ENCODE peak calls at places on chromosomes 5 and 9, in four cellular contexts. G is choroid plexus epithelial cell, V is WERI-Rb-1, S is WTC11. U is an unnamed sample.
A peak's percentile ranks its signal among the peaks of the same experiment; 100 is the strongest.

GRCh38 chr5:175573493-175574269 is 84.2 kb upstream of the HRH2 start:
- DNase-seq in G (no peak), V (no peak), S (peak; percentile 61), U (no peak)

GRCh38 chr5:96655506-96655905 is 6.7 kb upstream of the CAST start:
- DNase-seq in G (peak; percentile 27), V (no peak), S (no peak), U (no peak)

GRCh38 chr5:149656576-149657182 is 73.4 kb upstream of the PPARGC1B start:
- DNase-seq in G (peak; percentile 30), V (peak; percentile 70), S (peak; percentile 93), U (peak; percentile 22)

GRCh38 chr9:92734931-92735906 is 29.4 kb downstream of the BICD2 start:
- DNase-seq in G (no peak), V (no peak), S (no peak), U (no peak)

GRCh38 chr9:111599092-111599947 is at the start of gene PTGR1:
- DNase-seq in G (peak; percentile 88), V (peak; percentile 90), S (peak; percentile 79), U (peak; percentile 40)

GRCh38 chr9:101508203-101508602 is 25.4 kb upstream of the RNF20 start:
- DNase-seq in G (peak; percentile 29), V (no peak), S (no peak), U (no peak)

GRCh38 chr5:149273950-149274349 is 2.3 kb downstream of the AFAP1L1 start:
- DNase-seq in G (no peak), V (no peak), S (no peak), U (no peak)

GRCh38 chr9:116959775-116960174 is 272.7 kb downstream of the TRIM32 start:
- DNase-seq in G (no peak), V (peak; percentile 41), S (peak; percentile 38), U (peak; percentile 13)

GRCh38 chr5:170755679-170756456 is 27.7 kb upstream of the GABRP start:
- DNase-seq in G (peak; percentile 13), V (no peak), S (no peak), U (no peak)

GRCh38 chr5:135635471-135635870 is 56.7 kb upstream of the CXCL14 start:
- DNase-seq in G (no peak), V (no peak), S (no peak), U (no peak)

GRCh38 chr9:12817702-12818101 is 42.9 kb downstream of the LURAP1L start:
- DNase-seq in G (peak; percentile 72), V (no peak), S (no peak), U (no peak)

GRCh38 chr9:136587145-136587943 is 41.5 kb upstream of the NOTCH1 start:
- DNase-seq in G (peak; percentile 66), V (no peak), S (peak; percentile 86), U (no peak)

GRCh38 chr9:131346559-131346958 is 47.3 kb upstream of the PRRC2B start:
- DNase-seq in G (no peak), V (no peak), S (no peak), U (no peak)

GRCh38 chr9:133994359-133995011 is 2.4 kb upstream of the VAV2 start:
- DNase-seq in G (peak; percentile 72), V (peak; percentile 86), S (peak; percentile 90), U (peak; percentile 86)

GRCh38 chr5:98794001-98794400 is 20.5 kb downstream of the RGMB start:
- DNase-seq in G (no peak), V (no peak), S (no peak), U (no peak)

GRCh38 chr5:34923694-34924461 is 5.5 kb upstream of the DNAJC21 start:
- DNase-seq in G (peak; percentile 91), V (no peak), S (no peak), U (no peak)

GRCh38 chr5:159184858-159185381 is 24.4 kb downstream of the RNF145 start:
- DNase-seq in G (peak; percentile 85), V (no peak), S (no peak), U (no peak)

GRCh38 chr5:67453526-67453925 is 256.9 kb upstream of the CD180 start:
- DNase-seq in G (peak; percentile 63), V (no peak), S (no peak), U (no peak)

GRCh38 chr9:32395483-32396216 is 11.2 kb downstream of the ACO1 start:
- DNase-seq in G (peak; percentile 98), V (no peak), S (no peak), U (no peak)

GRCh38 chr5:44952376-44952775 is 143.6 kb downstream of the MRPS30 start:
- DNase-seq in G (peak; percentile 52), V (peak; percentile 16), S (peak; percentile 19), U (no peak)

GRCh38 chr9:119349548-119349947 is 19.7 kb downstream of the BRINP1 start:
- DNase-seq in G (no peak), V (peak; percentile 42), S (peak; percentile 61), U (no peak)

GRCh38 chr5:115179068-115179958 is 9.6 kb upstream of the TRIM36 start:
- DNase-seq in G (peak; percentile 6), V (no peak), S (peak; percentile 54), U (no peak)

GRCh38 chr5:57911466-57911865 is 428.9 kb upstream of the ACTBL2 start:
- DNase-seq in G (no peak), V (no peak), S (no peak), U (no peak)

GRCh38 chr5:1409386-1410110 is 35.7 kb downstream of the SLC6A3 start:
- DNase-seq in G (peak; percentile 30), V (no peak), S (peak; percentile 74), U (peak; percentile 46)

GRCh38 chr9:131578778-131579504 is 33.6 kb downstream of the PRRT1B start:
- DNase-seq in G (peak; percentile 7), V (no peak), S (no peak), U (no peak)

GRCh38 chr9:16509946-16510504 is 360.4 kb downstream of the BNC2 start:
- DNase-seq in G (peak; percentile 81), V (no peak), S (no peak), U (no peak)

GRCh38 chr5:545641-546375 is 21.6 kb upstream of the SLC9A3 start:
- DNase-seq in G (no peak), V (no peak), S (peak; percentile 6), U (no peak)

GRCh38 chr9:12231832-12232231 is 461.4 kb upstream of the TYRP1 start:
- DNase-seq in G (no peak), V (no peak), S (no peak), U (no peak)

GRCh38 chr5:141811287-141812155 is 66.7 kb downstream of the PCDH1 start:
- DNase-seq in G (no peak), V (peak; percentile 38), S (peak; percentile 80), U (peak; percentile 21)
- TF ChIP-seq CTCF in G (peak; percentile 76), V (peak; percentile 82), S (peak; percentile 67), U (peak; percentile 78)

GRCh38 chr9:107637421-107638420 is 148.2 kb upstream of the KLF4 start:
- DNase-seq in G (peak; percentile 99), V (peak; percentile 67), S (peak; percentile 64), U (peak; percentile 32)
- TF ChIP-seq CTCF in G (no peak), V (no peak), S (no peak), U (peak; percentile 21)

GRCh38 chr9:82553654-82554366 is 509.1 kb downstream of the RASEF start:
- DNase-seq in G (no peak), V (no peak), S (no peak), U (no peak)
- TF ChIP-seq CTCF in G (no peak), V (no peak), S (no peak), U (no peak)

GRCh38 chr9:22010881-22011625 is 1.9 kb upstream of the CDKN2B start:
- DNase-seq in G (peak; percentile 64), V (no peak), S (peak; percentile 75), U (peak; percentile 63)

GRCh38 chr9:22008662-22009562 is at the start of gene CDKN2B:
- DNase-seq in G (peak; percentile 98), V (peak; percentile 96), S (peak; percentile 96), U (peak; percentile 93)

GRCh38 chr9:22005700-22006605 is 3.2 kb downstream of the CDKN2B start:
- DNase-seq in G (peak; percentile 60), V (no peak), S (peak; percentile 35), U (no peak)

GRCh38 chr9:22005083-22005699 is 3.9 kb downstream of the CDKN2B start:
- DNase-seq in G (peak; percentile 69), V (no peak), S (peak; percentile 58), U (no peak)

GRCh38 chr9:22009563-22009867 is 410 bp upstream of the CDKN2B start:
- DNase-seq in G (no peak), V (no peak), S (no peak), U (no peak)
- TF ChIP-seq CTCF in G (no peak), V (no peak), S (no peak), U (no peak)

DNA sequence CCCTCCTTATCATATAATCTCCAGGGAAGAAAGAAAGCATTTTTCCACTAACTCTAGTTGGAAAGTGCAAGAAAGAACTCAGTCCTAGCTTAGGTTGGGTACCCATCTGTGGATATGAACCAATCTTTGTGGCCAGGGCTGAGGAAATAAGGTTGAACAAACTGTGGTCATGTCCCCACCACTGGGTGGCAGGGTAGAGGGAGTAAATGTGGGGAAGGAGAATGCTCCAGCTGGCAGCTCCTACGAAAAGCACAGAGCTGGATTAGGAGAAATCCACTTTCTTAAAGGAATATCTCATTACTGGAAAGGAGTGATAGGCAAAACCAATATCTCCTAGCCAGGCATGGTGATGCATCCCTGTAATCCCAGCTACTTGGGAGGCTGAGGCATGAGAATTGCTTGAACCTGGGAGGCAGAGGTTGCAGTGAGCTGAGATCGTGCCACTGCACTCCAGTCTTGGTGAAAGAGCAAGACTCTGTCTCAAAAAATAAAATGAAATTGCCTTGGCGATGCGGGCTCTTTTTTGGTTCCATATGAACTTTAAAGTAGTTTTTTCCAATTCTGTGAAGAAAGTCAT is 175.1 kb downstream of the CCDC192 start:
- DNase-seq in G (peak; percentile 76), V (peak; percentile 81), S (peak; percentile 66), U (no peak)
- TF ChIP-seq CTCF in G (peak; percentile 81), V (peak; percentile 73), S (peak; percentile 40), U (peak; percentile 54)

GRCh38 chr5:154755361-154756202 is at the start of gene LARP1:
- DNase-seq in G (peak; percentile 31), V (peak; percentile 41), S (no peak), U (peak; percentile 24)

GRCh38 chr5:154756871-154757646 is 1.9 kb downstream of the LARP1 start:
- DNase-seq in G (peak; percentile 46), V (peak; percentile 35), S (peak; percentile 41), U (no peak)

GRCh38 chr5:154753792-154754191 is 1.4 kb upstream of the LARP1 start:
- DNase-seq in G (peak; percentile 96), V (no peak), S (no peak), U (no peak)

GRCh38 chr5:154756203-154756870 is 1.2 kb downstream of the LARP1 start:
- DNase-seq in G (peak; percentile 23), V (peak; percentile 23), S (no peak), U (peak; percentile 30)

DNA sequence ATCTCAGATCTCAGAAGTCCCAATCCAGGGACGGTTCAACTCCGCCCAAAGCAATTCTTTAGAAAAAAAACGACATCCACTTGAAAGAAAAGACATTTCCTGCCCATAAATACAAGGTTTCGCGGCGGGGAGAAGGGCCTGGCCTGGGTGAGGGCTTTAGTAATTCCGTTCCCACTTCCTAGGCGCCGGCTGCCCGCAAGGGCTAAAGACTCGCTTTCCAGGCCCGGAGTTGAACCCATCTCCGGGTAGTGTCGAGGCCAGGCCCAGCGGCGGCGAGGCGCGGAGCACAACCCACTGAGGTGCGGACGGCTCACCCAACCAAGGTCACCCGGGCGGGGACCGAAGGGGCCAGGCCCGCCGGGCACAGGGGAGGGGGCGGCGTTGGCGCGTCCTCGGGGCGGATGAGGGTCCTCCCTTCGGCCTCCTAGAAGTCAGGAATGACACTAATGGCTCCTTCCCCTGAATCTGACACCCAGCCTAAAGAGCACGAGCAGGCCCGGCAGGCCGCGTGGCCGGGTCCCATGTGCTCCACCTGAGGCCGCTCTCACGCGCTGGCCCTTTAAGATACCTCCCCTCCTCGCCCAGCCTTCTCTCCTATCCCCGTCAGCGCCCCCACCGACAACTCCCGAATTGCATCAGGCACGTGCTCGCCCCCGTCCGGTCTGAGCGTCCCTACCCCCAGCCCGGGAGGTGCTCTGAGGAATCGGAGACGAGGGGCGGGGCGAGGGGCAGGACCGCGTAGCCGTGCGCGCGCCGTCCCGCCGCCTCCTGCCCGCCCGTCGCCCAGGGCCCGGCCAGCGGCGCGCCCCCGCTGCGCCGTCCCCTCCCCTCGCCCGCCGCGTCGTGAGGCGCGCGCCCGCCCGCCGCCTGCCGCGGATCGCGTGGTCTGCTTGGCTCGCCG is 467 bp upstream of the LARP1 start:
- DNase-seq in G (peak; percentile 99), V (peak; percentile 100), S (peak; percentile 100), U (peak; percentile 99)
- TF ChIP-seq CTCF in G (peak; percentile 50), V (peak; percentile 53), S (no peak), U (peak; percentile 54)

U was measured in progenitor cell of endocrine pancreas.